ENCODE peak calls at places on chromosomes 5 and 9, in six cellular contexts. Q, W, H, J, M and T are unnamed samples.

GRCh38 chr5:14186132-14186830 is 43.1 kb downstream of the TRIO start:
- DNase-seq in Q (no peak), W (no peak), H (peak), J (no peak), M (no peak), T (no peak)

GRCh38 chr9:35107337-35108290 is 4.7 kb upstream of the STOML2 start:
- DNase-seq in Q (no peak), W (no peak), H (no peak), J (no peak), M (no peak), T (no peak)

GRCh38 chr5:112930082-112930344 is 8.0 kb upstream of the REEP5 start:
- DNase-seq in Q (peak), W (no peak), H (no peak), J (no peak), M (no peak), T (peak)

GRCh38 chr9:14283276-14283675 is 30.7 kb downstream of the NFIB start:
- DNase-seq in Q (no peak), W (no peak), H (peak), J (no peak), M (no peak), T (no peak)

GRCh38 chr5:124236366-124237231 is 509.8 kb downstream of the ZNF608 start:
- DNase-seq in Q (no peak), W (no peak), H (no peak), J (no peak), M (no peak), T (no peak)

GRCh38 chr5:91079037-91079436 is 304.1 kb downstream of the ARRDC3 start:
- DNase-seq in Q (no peak), W (no peak), H (peak), J (no peak), M (no peak), T (no peak)

GRCh38 chr9:105205787-105206511 is 38.5 kb upstream of the SLC44A1 start:
- DNase-seq in Q (no peak), W (no peak), H (peak), J (no peak), M (no peak), T (no peak)

GRCh38 chr5:28014779-28015178 is 976.4 kb upstream of the CDH9 start:
- DNase-seq in Q (no peak), W (no peak), H (peak), J (no peak), M (no peak), T (no peak)

GRCh38 chr5:75510836-75511434 is 494 bp downstream of the CERT1 start:
- DNase-seq in Q (peak), W (peak), H (peak), J (peak), M (peak), T (peak)

GRCh38 chr9:114310471-114311450 is 12.1 kb upstream of the ORM1 start:
- DNase-seq in Q (no peak), W (no peak), H (no peak), J (no peak), M (no peak), T (no peak)

GRCh38 chr9:116137010-116137409 is 16.6 kb upstream of the PAPPA start:
- DNase-seq in Q (no peak), W (no peak), H (no peak), J (no peak), M (no peak), T (no peak)

GRCh38 chr5:93088997-93089396 is 492.0 kb downstream of the NR2F1-AS1 start:
- DNase-seq in Q (no peak), W (no peak), H (no peak), J (no peak), M (no peak), T (no peak)

GRCh38 chr9:3014164-3014563 is 170.3 kb upstream of the PUM3 start:
- DNase-seq in Q (no peak), W (no peak), H (no peak), J (no peak), M (no peak), T (no peak)

GRCh38 chr5:119346404-119346803 is 9.4 kb upstream of the TNFAIP8 start:
- DNase-seq in Q (no peak), W (no peak), H (no peak), J (no peak), M (no peak), T (no peak)

GRCh38 chr5:112316006-112316405 is 103.1 kb downstream of the EPB41L4A start:
- DNase-seq in Q (no peak), W (no peak), H (no peak), J (no peak), M (no peak), T (no peak)

GRCh38 chr9:124110307-124110915 is 98.8 kb downstream of the LHX2 start:
- DNase-seq in Q (peak), W (peak), H (peak), J (peak), M (peak), T (no peak)

GRCh38 chr5:136810198-136810823 is 445.0 kb upstream of the TRPC7 start:
- DNase-seq in Q (no peak), W (no peak), H (peak), J (no peak), M (no peak), T (no peak)

GRCh38 chr9:16870606-16871357 is at the start of gene BNC2:
- DNase-seq in Q (peak), W (peak), H (peak), J (peak), M (peak), T (peak)

GRCh38 chr9:114472765-114473446 is 32.4 kb downstream of the WHRN start:
- DNase-seq in Q (no peak), W (no peak), H (no peak), J (no peak), M (no peak), T (no peak)